ENCODE peak calls at places on chromosomes 12 and 14, in four cellular contexts. H is cardiac septum, X is tibial artery, K is HAP-1. T is an unnamed sample.

GRCh38 chr12:111430418-111431353 is 25.0 kb downstream of the SH2B3 start:
- DNase-seq in H (no peak), X (no peak), K (no peak), T (no peak)

GRCh38 chr12:123142948-123143752 is 7.7 kb downstream of the PITPNM2 start:
- DNase-seq in H (no peak), X (peak), K (peak), T (peak)

GRCh38 chr12:93198086-93198485 is 179.6 kb upstream of the NUDT4 start:
- DNase-seq in H (no peak), X (no peak), K (no peak), T (no peak)

GRCh38 chr12:80183939-80184338 is 84.6 kb downstream of the OTOGL start:
- DNase-seq in H (no peak), X (no peak), K (no peak), T (no peak)

GRCh38 chr14:81727243-81727642 is 193.6 kb upstream of the SEL1L start:
- DNase-seq in H (no peak), X (no peak), K (peak), T (peak)

GRCh38 chr14:22428681-22429315 is 160.2 kb downstream of the DAD1 start:
- DNase-seq in H (no peak), X (no peak), K (no peak), T (no peak)

GRCh38 chr14:79581912-79582576 is 629.3 kb downstream of the DIO2 start:
- DNase-seq in H (no peak), X (no peak), K (no peak), T (no peak)

GRCh38 chr12:39764944-39765560 is 145.4 kb upstream of the ABCD2 start:
- DNase-seq in H (no peak), X (no peak), K (peak), T (peak)